ENCODE peak calls at places on chromosomes 4 and X, in four cellular contexts. One of them, this sample, is unnamed.

GRCh38 chrX:397575-397974 is 10.9 kb upstream of the PPP2R3B start:
- DNase-seq in stimulated activated CD4-positive, alpha-beta T cell treated with anti-CD3 and anti-CD28 coated beads, Interleukin-15, amount 100 ng/mL, for 1 hour: no peak
- DNase-seq in CD4-positive, alpha-beta T cell: no peak
- DNase-seq in HFFc6: peak
- DNase-seq in this sample: peak

GRCh38 chrX:44343412-44343942 is at the start of gene EFHC2:
- DNase-seq in CD4-positive, alpha-beta T cell: peak
- DNase-seq in stimulated activated CD4-positive, alpha-beta T cell treated with anti-CD3 and anti-CD28 coated beads, Interleukin-15, amount 100 ng/mL, for 1 hour: peak
- DNase-seq in HFFc6: no peak
- DNase-seq in this sample: no peak

GRCh38 chrX:63754860-63755579 is 30.0 kb downstream of the ARHGEF9 start:
- DNase-seq in HFFc6: peak
- DNase-seq in CD4-positive, alpha-beta T cell: peak
- DNase-seq in stimulated activated CD4-positive, alpha-beta T cell treated with anti-CD3 and anti-CD28 coated beads, Interleukin-15, amount 100 ng/mL, for 1 hour: peak
- DNase-seq in this sample: peak

GRCh38 chr4:40325406-40326019 is 9.6 kb upstream of the CHRNA9 start:
- DNase-seq in HFFc6: peak
- DNase-seq in CD4-positive, alpha-beta T cell: peak
- DNase-seq in stimulated activated CD4-positive, alpha-beta T cell treated with anti-CD3 and anti-CD28 coated beads, Interleukin-15, amount 100 ng/mL, for 1 hour: no peak
- DNase-seq in this sample: peak

GRCh38 chr4:64718091-64718490 is 308.8 kb upstream of the TECRL start:
- DNase-seq in stimulated activated CD4-positive, alpha-beta T cell treated with anti-CD3 and anti-CD28 coated beads, Interleukin-15, amount 100 ng/mL, for 1 hour: no peak
- DNase-seq in HFFc6: no peak
- DNase-seq in CD4-positive, alpha-beta T cell: no peak
- DNase-seq in this sample: no peak

GRCh38 chr4:145155268-145155870 is 25.0 kb downstream of the OTUD4 start:
- DNase-seq in CD4-positive, alpha-beta T cell: no peak
- DNase-seq in HFFc6: no peak
- DNase-seq in stimulated activated CD4-positive, alpha-beta T cell treated with anti-CD3 and anti-CD28 coated beads, Interleukin-15, amount 100 ng/mL, for 1 hour: no peak
- DNase-seq in this sample: no peak

GRCh38 chr4:167025651-167026050 is 208.6 kb downstream of the SPOCK3 start:
- DNase-seq in stimulated activated CD4-positive, alpha-beta T cell treated with anti-CD3 and anti-CD28 coated beads, Interleukin-15, amount 100 ng/mL, for 1 hour: no peak
- DNase-seq in CD4-positive, alpha-beta T cell: no peak
- DNase-seq in HFFc6: no peak
- DNase-seq in this sample: no peak

GRCh38 chrX:7266261-7266660 is 118.3 kb upstream of the PUDP start:
- DNase-seq in stimulated activated CD4-positive, alpha-beta T cell treated with anti-CD3 and anti-CD28 coated beads, Interleukin-15, amount 100 ng/mL, for 1 hour: no peak
- DNase-seq in HFFc6: peak
- DNase-seq in CD4-positive, alpha-beta T cell: no peak
- DNase-seq in this sample: no peak

GRCh38 chr4:128835498-128836222 is 26.2 kb downstream of the JADE1 start:
- DNase-seq in HFFc6: no peak
- DNase-seq in CD4-positive, alpha-beta T cell: no peak
- DNase-seq in stimulated activated CD4-positive, alpha-beta T cell treated with anti-CD3 and anti-CD28 coated beads, Interleukin-15, amount 100 ng/mL, for 1 hour: no peak
- DNase-seq in this sample: no peak

GRCh38 chrX:145843196-145843595 is 25.6 kb downstream of the SLITRK2 start:
- DNase-seq in HFFc6: no peak
- DNase-seq in CD4-positive, alpha-beta T cell: no peak
- DNase-seq in stimulated activated CD4-positive, alpha-beta T cell treated with anti-CD3 and anti-CD28 coated beads, Interleukin-15, amount 100 ng/mL, for 1 hour: no peak
- DNase-seq in this sample: no peak

GRCh38 chr4:139950568-139950967 is 203.4 kb downstream of the MAML3 start:
- DNase-seq in CD4-positive, alpha-beta T cell: no peak
- DNase-seq in HFFc6: peak
- DNase-seq in stimulated activated CD4-positive, alpha-beta T cell treated with anti-CD3 and anti-CD28 coated beads, Interleukin-15, amount 100 ng/mL, for 1 hour: no peak
- DNase-seq in this sample: no peak

GRCh38 chrX:118740276-118740889 is 13.0 kb downstream of the IL13RA1 start:
- DNase-seq in stimulated activated CD4-positive, alpha-beta T cell treated with anti-CD3 and anti-CD28 coated beads, Interleukin-15, amount 100 ng/mL, for 1 hour: no peak
- DNase-seq in HFFc6: no peak
- DNase-seq in CD4-positive, alpha-beta T cell: no peak
- DNase-seq in this sample: no peak

GRCh38 chrX:19479458-19479857 is 35.9 kb downstream of the MAP3K15 start:
- DNase-seq in HFFc6: no peak
- DNase-seq in CD4-positive, alpha-beta T cell: no peak
- DNase-seq in stimulated activated CD4-positive, alpha-beta T cell treated with anti-CD3 and anti-CD28 coated beads, Interleukin-15, amount 100 ng/mL, for 1 hour: no peak
- DNase-seq in this sample: no peak

GRCh38 chrX:9927638-9928037 is 39.5 kb upstream of the CLDN34 start:
- DNase-seq in stimulated activated CD4-positive, alpha-beta T cell treated with anti-CD3 and anti-CD28 coated beads, Interleukin-15, amount 100 ng/mL, for 1 hour: no peak
- DNase-seq in CD4-positive, alpha-beta T cell: no peak
- DNase-seq in HFFc6: no peak
- DNase-seq in this sample: no peak

GRCh38 chrX:38233891-38234807 is 13.5 kb upstream of the SRPX start:
- DNase-seq in CD4-positive, alpha-beta T cell: no peak
- DNase-seq in stimulated activated CD4-positive, alpha-beta T cell treated with anti-CD3 and anti-CD28 coated beads, Interleukin-15, amount 100 ng/mL, for 1 hour: no peak
- DNase-seq in HFFc6: peak
- DNase-seq in this sample: no peak

GRCh38 chr4:71472946-71473345 is 134.1 kb downstream of the SLC4A4 start:
- DNase-seq in HFFc6: peak
- DNase-seq in CD4-positive, alpha-beta T cell: no peak
- DNase-seq in stimulated activated CD4-positive, alpha-beta T cell treated with anti-CD3 and anti-CD28 coated beads, Interleukin-15, amount 100 ng/mL, for 1 hour: no peak
- DNase-seq in this sample: no peak

GRCh38 chr4:101171747-101172146 is 175.6 kb downstream of the PPP3CA start:
- DNase-seq in stimulated activated CD4-positive, alpha-beta T cell treated with anti-CD3 and anti-CD28 coated beads, Interleukin-15, amount 100 ng/mL, for 1 hour: no peak
- DNase-seq in CD4-positive, alpha-beta T cell: no peak
- DNase-seq in HFFc6: peak
- DNase-seq in this sample: no peak

GRCh38 chr4:31083451-31083850 is 363.3 kb downstream of the PCDH7 start:
- DNase-seq in CD4-positive, alpha-beta T cell: no peak
- DNase-seq in HFFc6: no peak
- DNase-seq in stimulated activated CD4-positive, alpha-beta T cell treated with anti-CD3 and anti-CD28 coated beads, Interleukin-15, amount 100 ng/mL, for 1 hour: no peak
- DNase-seq in this sample: no peak

GRCh38 chr4:125315571-125316390 is 1.0 kb downstream of the FAT4 start:
- DNase-seq in CD4-positive, alpha-beta T cell: no peak
- DNase-seq in HFFc6: peak
- DNase-seq in stimulated activated CD4-positive, alpha-beta T cell treated with anti-CD3 and anti-CD28 coated beads, Interleukin-15, amount 100 ng/mL, for 1 hour: no peak
- DNase-seq in this sample: peak

GRCh38 chr4:1610791-1611500 is 73.2 kb downstream of the FAM53A start:
- DNase-seq in CD4-positive, alpha-beta T cell: no peak
- DNase-seq in stimulated activated CD4-positive, alpha-beta T cell treated with anti-CD3 and anti-CD28 coated beads, Interleukin-15, amount 100 ng/mL, for 1 hour: no peak
- DNase-seq in HFFc6: no peak
- DNase-seq in this sample: no peak

GRCh38 chr4:24915121-24915922 is 2.5 kb upstream of the CCDC149 start:
- DNase-seq in HFFc6: no peak
- DNase-seq in CD4-positive, alpha-beta T cell: no peak
- DNase-seq in stimulated activated CD4-positive, alpha-beta T cell treated with anti-CD3 and anti-CD28 coated beads, Interleukin-15, amount 100 ng/mL, for 1 hour: no peak
- DNase-seq in this sample: no peak

GRCh38 chrX:16112428-16112827 is 10.9 kb upstream of the GRPR start:
- DNase-seq in CD4-positive, alpha-beta T cell: no peak
- DNase-seq in HFFc6: no peak
- DNase-seq in stimulated activated CD4-positive, alpha-beta T cell treated with anti-CD3 and anti-CD28 coated beads, Interleukin-15, amount 100 ng/mL, for 1 hour: no peak
- DNase-seq in this sample: no peak

GRCh38 chr4:11338990-11339782 is 89.5 kb downstream of the HS3ST1 start:
- DNase-seq in CD4-positive, alpha-beta T cell: no peak
- DNase-seq in stimulated activated CD4-positive, alpha-beta T cell treated with anti-CD3 and anti-CD28 coated beads, Interleukin-15, amount 100 ng/mL, for 1 hour: no peak
- DNase-seq in HFFc6: no peak
- DNase-seq in this sample: no peak

GRCh38 chrX:153438522-153438921 is 7.3 kb downstream of the TREX2 start:
- DNase-seq in CD4-positive, alpha-beta T cell: no peak
- DNase-seq in HFFc6: no peak
- DNase-seq in stimulated activated CD4-positive, alpha-beta T cell treated with anti-CD3 and anti-CD28 coated beads, Interleukin-15, amount 100 ng/mL, for 1 hour: no peak
- DNase-seq in this sample: no peak

GRCh38 chr4:5079581-5079980 is 28.3 kb downstream of the STK32B start:
- DNase-seq in HFFc6: no peak
- DNase-seq in CD4-positive, alpha-beta T cell: no peak
- DNase-seq in stimulated activated CD4-positive, alpha-beta T cell treated with anti-CD3 and anti-CD28 coated beads, Interleukin-15, amount 100 ng/mL, for 1 hour: no peak
- DNase-seq in this sample: no peak

GRCh38 chr4:28482580-28482979 is 1621.9 kb downstream of the STIM2 start:
- DNase-seq in CD4-positive, alpha-beta T cell: no peak
- DNase-seq in stimulated activated CD4-positive, alpha-beta T cell treated with anti-CD3 and anti-CD28 coated beads, Interleukin-15, amount 100 ng/mL, for 1 hour: no peak
- DNase-seq in HFFc6: no peak
- DNase-seq in this sample: no peak

GRCh38 chrX:1392376-1393130 is 640 bp upstream of the SLC25A6 start:
- DNase-seq in stimulated activated CD4-positive, alpha-beta T cell treated with anti-CD3 and anti-CD28 coated beads, Interleukin-15, amount 100 ng/mL, for 1 hour: no peak
- DNase-seq in HFFc6: peak
- DNase-seq in CD4-positive, alpha-beta T cell: no peak
- DNase-seq in this sample: no peak

GRCh38 chrX:19743386-19743785 is 144.0 kb downstream of the SH3KBP1 start:
- DNase-seq in HFFc6: no peak
- DNase-seq in CD4-positive, alpha-beta T cell: no peak
- DNase-seq in stimulated activated CD4-positive, alpha-beta T cell treated with anti-CD3 and anti-CD28 coated beads, Interleukin-15, amount 100 ng/mL, for 1 hour: no peak
- DNase-seq in this sample: no peak

GRCh38 chr4:165379662-165380061 is 854 bp downstream of the CPE start:
- DNase-seq in CD4-positive, alpha-beta T cell: no peak
- DNase-seq in stimulated activated CD4-positive, alpha-beta T cell treated with anti-CD3 and anti-CD28 coated beads, Interleukin-15, amount 100 ng/mL, for 1 hour: no peak
- DNase-seq in HFFc6: no peak
- DNase-seq in this sample: no peak

GRCh38 chrX:106932492-106932923 is 12.3 kb downstream of the CLDN2 start:
- DNase-seq in CD4-positive, alpha-beta T cell: no peak
- DNase-seq in stimulated activated CD4-positive, alpha-beta T cell treated with anti-CD3 and anti-CD28 coated beads, Interleukin-15, amount 100 ng/mL, for 1 hour: no peak
- DNase-seq in HFFc6: peak
- DNase-seq in this sample: no peak

GRCh38 chr4:123479944-123480343 is 83.3 kb downstream of the SPRY1 start:
- DNase-seq in HFFc6: no peak
- DNase-seq in stimulated activated CD4-positive, alpha-beta T cell treated with anti-CD3 and anti-CD28 coated beads, Interleukin-15, amount 100 ng/mL, for 1 hour: no peak
- DNase-seq in CD4-positive, alpha-beta T cell: no peak
- DNase-seq in this sample: no peak